ENCODE peak calls at places on chromosome 7, in nine cellular contexts. S is germinal center; W is psoas muscle; U is foreskin fibroblast; P is activated naive CD8-positive, alpha-beta T cell treated with anti-CD3 and anti-CD28 coated beads, Interleukin-2, amount 50 U/mL, for 24 hours; J is cardiac muscle cell; A is cardiac fibroblast; X is WTC11; N is sciatic nerve. H is an unnamed sample.
A peak's percentile ranks its signal among the peaks of the same experiment; 100 is the strongest.

GRCh38 chr7:66769833-66770512 is 29.4 kb downstream of the RABGEF1 start:
- DNase-seq in S (no peak), P (no peak), U (peak; percentile 71), A (peak; percentile 66), N (no peak), J (no peak), W (no peak), X (no peak), H (no peak)

GRCh38 chr7:37068902-37069301 is 344.6 kb upstream of the AOAH start:
- DNase-seq in X (no peak), J (no peak), N (no peak), S (no peak), P (no peak), A (no peak), W (no peak), U (no peak), H (no peak)

GRCh38 chr7:92020636-92021035 is 80.0 kb downstream of the AKAP9 start:
- DNase-seq in J (no peak), N (no peak), P (no peak), X (no peak), A (no peak), S (no peak), U (peak; percentile 13), W (no peak), H (no peak)

GRCh38 chr7:146735992-146736391 is 619.4 kb downstream of the CNTNAP2 start:
- DNase-seq in A (no peak), S (no peak), U (no peak), J (no peak), X (no peak), W (no peak), N (no peak), P (no peak), H (no peak)

GRCh38 chr7:73850781-73851207 is 8.5 kb upstream of the METTL27 start:
- DNase-seq in U (peak; percentile 98), A (peak; percentile 97), N (no peak), W (peak; percentile 47), S (no peak), J (no peak), X (no peak), P (no peak), H (no peak)

GRCh38 chr7:114703677-114704076 is 218.2 kb upstream of the MDFIC start:
- DNase-seq in X (no peak), W (peak; percentile 13), S (no peak), U (peak; percentile 72), P (no peak), A (peak; percentile 48), J (no peak), N (no peak), H (no peak)

GRCh38 chr7:54960517-54960916 is 58.3 kb upstream of the EGFR start:
- DNase-seq in J (no peak), W (no peak), X (no peak), A (peak; percentile 18), P (no peak), S (no peak), U (peak; percentile 30), N (no peak), H (no peak)

GRCh38 chr7:107472116-107472515 is 2.3 kb downstream of the GPR22 start:
- DNase-seq in N (no peak), U (no peak), P (no peak), W (no peak), A (no peak), X (no peak), S (no peak), J (no peak), H (no peak)

GRCh38 chr7:133275008-133275407 is 22.1 kb downstream of the EXOC4 start:
- DNase-seq in A (no peak), U (no peak), P (no peak), S (no peak), W (no peak), N (no peak), X (peak; percentile 15), J (no peak), H (no peak)